ENCODE peak calls at places on chromosomes 7 and 10, in four cellular contexts. I, G, B and S are unnamed samples.

GRCh38 chr7:144439717-144440116 is 36.2 kb upstream of the NOBOX start:
- DNase-seq in B (no peak), G (no peak), I (no peak), S (no peak)

GRCh38 chr10:76122056-76122455 is 690.6 kb downstream of the LRMDA start:
- DNase-seq in B (no peak), G (no peak), I (no peak), S (no peak)

GRCh38 chr10:43304687-43305333 is 37.9 kb upstream of the RASGEF1A start:
- DNase-seq in G (peak; percentile 90), I (no peak), B (peak; percentile 35), S (peak; percentile 83)

GRCh38 chr10:112950714-112951348 is 784 bp downstream of the TCF7L2 start:
- DNase-seq in B (no peak), I (peak; percentile 57), G (peak; percentile 71), S (peak; percentile 23)

GRCh38 chr7:135335628-135336139 is 102.0 kb downstream of the STRA8 start:
- DNase-seq in G (no peak), B (no peak), I (peak; percentile 37), S (no peak)

GRCh38 chr7:93574646-93575554 is at the start of gene CALCR:
- DNase-seq in I (no peak), B (no peak), G (peak; percentile 58), S (peak; percentile 78)

GRCh38 chr7:23586159-23586558 is 11.0 kb upstream of the CCDC126 start:
- DNase-seq in G (no peak), B (no peak), I (no peak), S (no peak)

GRCh38 chr7:53237344-53237913 is 202.0 kb downstream of the POM121L12 start:
- DNase-seq in B (no peak), G (peak; percentile 38), I (no peak), S (no peak)

GRCh38 chr7:369476-369980 is 79.6 kb downstream of the FOXL3 start:
- DNase-seq in I (no peak), G (peak; percentile 33), B (no peak), S (peak; percentile 71)

GRCh38 chr7:107564553-107565298 is 955 bp downstream of the DUS4L start:
- DNase-seq in B (no peak), G (no peak), I (peak; percentile 73), S (no peak)

GRCh38 chr10:5600908-5601307 is 65.5 kb downstream of the ASB13 start:
- DNase-seq in G (peak; percentile 7), I (no peak), B (no peak), S (no peak)

GRCh38 chr7:102024769-102025391 is 207.5 kb downstream of the CUX1 start:
- DNase-seq in B (no peak), G (peak; percentile 66), I (no peak), S (no peak)

GRCh38 chr7:22640269-22640668 is 86.7 kb upstream of the IL6 start:
- DNase-seq in I (no peak), B (no peak), G (no peak), S (no peak)

GRCh38 chr10:49280001-49280408 is 19.0 kb upstream of the C10orf71 start:
- DNase-seq in G (no peak), B (no peak), I (no peak), S (no peak)

GRCh38 chr7:157785021-157785441 is 448.2 kb downstream of the DNAJB6 start:
- DNase-seq in B (no peak), I (no peak), G (peak; percentile 41), S (no peak)

GRCh38 chr7:16668978-16669377 is 23.0 kb downstream of the BZW2 start:
- DNase-seq in G (no peak), B (no peak), I (no peak), S (no peak)

GRCh38 chr10:133022784-133023115 is 65.0 kb upstream of the ADGRA1 start:
- DNase-seq in G (peak; percentile 74), B (no peak), I (no peak), S (no peak)

GRCh38 chr7:135942614-135943013 is 34.5 kb downstream of the MTPN start:
- DNase-seq in B (no peak), I (no peak), G (no peak), S (no peak)

GRCh38 chr7:17599733-17600685 is 301.6 kb downstream of the AHR start:
- DNase-seq in B (no peak), I (peak; percentile 89), G (no peak), S (no peak)

GRCh38 chr7:121777672-121778071 is 95.3 kb upstream of the PTPRZ1 start:
- DNase-seq in I (no peak), B (no peak), G (no peak), S (no peak)

GRCh38 chr10:78997635-78998618 is 70.8 kb upstream of the ZMIZ1 start:
- DNase-seq in G (peak; percentile 19), B (no peak), I (peak; percentile 19), S (no peak)

GRCh38 chr7:157974678-157975230 is 612.9 kb downstream of the PTPRN2 start:
- DNase-seq in G (no peak), I (no peak), B (no peak), S (no peak)

GRCh38 chr7:5143106-5143505 is 46.9 kb upstream of the WIPI2 start:
- DNase-seq in I (no peak), B (peak; percentile 45), G (no peak), S (no peak)

GRCh38 chr10:60296073-60296472 is 93.6 kb downstream of the ANK3 start:
- DNase-seq in B (no peak), G (no peak), I (no peak), S (no peak)

GRCh38 chr10:92052088-92052487 is 128.5 kb downstream of the BTAF1 start:
- DNase-seq in G (peak; percentile 88), I (no peak), B (no peak), S (peak; percentile 87)

GRCh38 chr10:61187601-61188000 is 243.6 kb upstream of the RHOBTB1 start:
- DNase-seq in I (no peak), B (no peak), G (no peak), S (no peak)

GRCh38 chr10:35363587-35363986 is 27.3 kb downstream of the CCNY start:
- DNase-seq in G (no peak), B (no peak), I (no peak), S (no peak)

GRCh38 chr10:35362701-35363350 is 26.5 kb downstream of the CCNY start:
- DNase-seq in G (peak; percentile 60), I (no peak), B (no peak), S (peak; percentile 83)

GRCh38 chr10:35367991-35368390 is 31.7 kb downstream of the CCNY start:
- DNase-seq in G (no peak), I (no peak), B (no peak), S (no peak)

GRCh38 chr10:35367107-35367859 is 31.0 kb downstream of the CCNY start:
- DNase-seq in G (no peak), B (no peak), I (no peak), S (no peak)

GRCh38 chr10:35364808-35365207 is 28.5 kb downstream of the CCNY start:
- DNase-seq in G (no peak), I (no peak), B (no peak), S (no peak)
- H3K4me1 ChIP-seq in G (peaks cover 8% of the 10 kb centered on the region), I (no peaks in the 10 kb centered on the region), B (peaks cover 14% of the 10 kb centered on the region), S (peaks cover 12% of the 10 kb centered on the region)

DNA sequence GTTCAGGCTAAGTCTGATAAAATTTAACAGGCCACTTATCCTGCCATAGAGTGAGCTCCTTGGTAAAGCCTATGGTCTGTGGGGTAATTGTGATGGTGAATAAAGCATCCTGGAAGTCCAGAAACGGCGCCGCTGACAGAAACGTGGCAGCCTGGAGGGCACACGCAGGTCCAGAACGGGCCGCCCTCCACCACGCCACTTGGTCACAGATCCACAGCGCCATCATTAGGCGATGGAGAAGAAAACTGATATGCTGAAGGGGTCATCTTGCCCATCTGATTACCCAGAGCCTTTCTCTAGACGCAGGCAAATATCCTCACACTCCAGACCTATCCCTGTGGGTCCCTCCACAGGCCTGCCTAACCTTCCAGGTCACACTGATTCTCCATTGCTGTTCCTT is 37.8 kb downstream of the PODXL start:
- DNase-seq in I (no peak), G (no peak), B (no peak), S (no peak)
- H3K4me1 ChIP-seq in I (peaks cover 1% of the 10 kb centered on the region), G (peaks cover 13% of the 10 kb centered on the region), B (no peaks in the 10 kb centered on the region), S (peaks cover 35% of the 10 kb centered on the region)

GRCh38 chr7:49787980-49788379 is 14.5 kb downstream of the VWC2 start:
- DNase-seq in I (no peak), G (peak; percentile 57), B (no peak), S (peak; percentile 6)

GRCh38 chr7:49789736-49790135 is 16.3 kb downstream of the VWC2 start:
- DNase-seq in I (no peak), B (no peak), G (no peak), S (no peak)

GRCh38 chr7:49791089-49791741 is 17.8 kb downstream of the VWC2 start:
- DNase-seq in B (no peak), I (no peak), G (no peak), S (no peak)

GRCh38 chr7:49790209-49790608 is 16.8 kb downstream of the VWC2 start:
- DNase-seq in B (no peak), G (no peak), I (no peak), S (no peak)

GRCh38 chr7:49788455-49789059 is 15.1 kb downstream of the VWC2 start:
- DNase-seq in I (no peak), G (no peak), B (no peak), S (no peak)
- H3K4me1 ChIP-seq in I (no peaks in the 10 kb centered on the region), G (peaks cover 5% of the 10 kb centered on the region), B (no peaks in the 10 kb centered on the region), S (no peaks in the 10 kb centered on the region)

GRCh38 chr10:110397856-110398255 is 93.1 kb upstream of the SMNDC1 start:
- DNase-seq in B (no peak), I (no peak), G (no peak), S (no peak)

GRCh38 chr10:110394898-110395297 is 90.2 kb upstream of the SMNDC1 start:
- DNase-seq in B (no peak), G (no peak), I (no peak), S (no peak)

GRCh38 chr10:110395350-110396283 is 90.9 kb upstream of the SMNDC1 start:
- DNase-seq in I (peak; percentile 83), G (no peak), B (peak; percentile 14), S (no peak)

GRCh38 chr10:110394296-110394695 is 89.6 kb upstream of the SMNDC1 start:
- DNase-seq in B (no peak), G (no peak), I (no peak), S (no peak)

GRCh38 chr10:110396284-110396651 is 91.5 kb upstream of the SMNDC1 start:
- DNase-seq in G (no peak), I (no peak), B (no peak), S (no peak)
- H3K4me1 ChIP-seq in G (peaks cover 13% of the 10 kb centered on the region), I (peaks cover 41% of the 10 kb centered on the region), B (no peaks in the 10 kb centered on the region), S (peaks cover 28% of the 10 kb centered on the region)

GRCh38 chr10:100000109-100000502 is 9.6 kb downstream of the DNMBP start:
- DNase-seq in B (no peak), I (no peak), G (no peak), S (no peak)
- H3K4me1 ChIP-seq in B (no peaks in the 10 kb centered on the region), I (peaks cover 52% of the 10 kb centered on the region), G (peaks cover 14% of the 10 kb centered on the region), S (peaks cover 14% of the 10 kb centered on the region)

GRCh38 chr10:121501796-121502195 is 96.4 kb downstream of the FGFR2 start:
- DNase-seq in B (no peak), I (no peak), G (no peak), S (no peak)
- H3K4me1 ChIP-seq in B (no peaks in the 10 kb centered on the region), I (no peaks in the 10 kb centered on the region), G (no peaks in the 10 kb centered on the region), S (no peaks in the 10 kb centered on the region)

GRCh38 chr10:110269641-110270318 is 34.9 kb downstream of the SMNDC1 start:
- DNase-seq in G (no peak), B (no peak), I (peak; percentile 7), S (no peak)
- H3K4me1 ChIP-seq in G (peaks cover 7% of the 10 kb centered on the region), B (peaks cover 10% of the 10 kb centered on the region), I (no peaks in the 10 kb centered on the region), S (peaks cover 36% of the 10 kb centered on the region)

DNA sequence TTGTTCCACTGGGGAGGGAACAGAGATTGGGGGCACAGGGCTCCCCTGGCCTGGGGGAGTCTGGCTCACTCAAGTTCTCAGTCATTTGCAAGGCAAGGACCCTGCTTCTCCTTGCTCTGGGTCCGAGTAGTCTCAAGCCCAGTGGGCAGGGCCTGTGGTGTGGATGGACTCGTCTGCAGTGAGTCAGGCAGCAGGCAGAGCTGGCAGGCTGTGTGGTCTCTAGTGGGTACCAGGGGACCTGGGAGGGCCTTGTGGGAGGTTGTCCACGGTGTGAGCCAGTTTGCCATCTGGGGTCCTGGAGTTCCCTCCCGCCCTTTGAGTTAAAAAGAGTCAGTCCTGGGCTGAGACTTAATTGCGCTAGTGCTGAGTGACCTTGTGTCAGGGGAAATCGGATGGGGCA is 8.8 kb upstream of the SH2D4B start:
- DNase-seq in I (no peak), B (no peak), G (no peak), S (no peak)
- H3K4me1 ChIP-seq in I (peaks cover 69% of the 10 kb centered on the region), B (peaks cover 47% of the 10 kb centered on the region), G (peaks cover 6% of the 10 kb centered on the region), S (peaks cover 56% of the 10 kb centered on the region)